ENCODE peak calls at places on chromosomes 11 and 22, in four cellular contexts. J is H7; B is naive thymus-derived CD4-positive, alpha-beta T cell; R is kidney glomerular epithelial cell. V is an unnamed sample.

GRCh38 chr11:3164138-3164539 is 971 bp downstream of the OSBPL5 start:
- DNase-seq in R (no peak), B (no peak), J (peak), V (no peak)

GRCh38 chr11:2737226-2737590 is 37.4 kb upstream of the KCNQ1OT1 start:
- DNase-seq in R (no peak), B (no peak), J (peak), V (no peak)

GRCh38 chr22:45318168-45318557 is 8.4 kb downstream of the FAM118A start:
- DNase-seq in B (peak), J (peak), R (peak), V (no peak)

GRCh38 chr22:19720999-19721485 is 2.3 kb upstream of the GP1BB start:
- DNase-seq in B (no peak), R (no peak), J (no peak), V (no peak)

GRCh38 chr11:120203626-120204025 is 7.2 kb upstream of the OAF start:
- DNase-seq in J (no peak), R (no peak), B (no peak), V (no peak)

GRCh38 chr11:109480251-109480650 is 58.3 kb downstream of the C11orf87 start:
- DNase-seq in B (no peak), R (no peak), J (no peak), V (peak)

GRCh38 chr11:134275534-134276395 is at the start of gene GLB1L3:
- DNase-seq in R (peak), J (peak), B (peak), V (peak)

GRCh38 chr11:71222318-71223080 is 29.9 kb downstream of the SHANK2 start:
- DNase-seq in J (no peak), R (no peak), B (no peak), V (no peak)

GRCh38 chr11:119993732-119994131 is 144.2 kb downstream of the TRIM29 start:
- DNase-seq in B (no peak), J (no peak), R (no peak), V (no peak)

GRCh38 chr11:95349345-95349942 is 118.4 kb upstream of the SESN3 start:
- DNase-seq in R (no peak), J (no peak), B (no peak), V (no peak)

GRCh38 chr11:18384157-18384641 is 10.2 kb upstream of the LDHA start:
- DNase-seq in B (peak), R (peak), J (no peak), V (peak)

GRCh38 chr11:134838708-134839107 is 426.7 kb upstream of the B3GAT1 start:
- DNase-seq in J (no peak), R (no peak), B (no peak), V (no peak)

GRCh38 chr11:62928011-62928410 is 6.8 kb upstream of the CHRM1 start:
- DNase-seq in J (peak), R (no peak), B (no peak), V (peak)

GRCh38 chr22:47290706-47291430 is 528.4 kb downstream of the TBC1D22A start:
- DNase-seq in R (no peak), B (no peak), J (peak), V (peak)

GRCh38 chr22:37186228-37186996 is 1.6 kb downstream of the C1QTNF6 start:
- DNase-seq in R (peak), B (peak), J (peak), V (no peak)

GRCh38 chr22:45072322-45072903 is 62.6 kb upstream of the PHF21B start:
- DNase-seq in B (no peak), J (peak), R (peak), V (peak)

GRCh38 chr11:11865449-11865848 is 23.7 kb downstream of the USP47 start:
- DNase-seq in J (no peak), R (no peak), B (no peak), V (no peak)

GRCh38 chr22:49815641-49816071 is 12.0 kb downstream of the BRD1 start:
- DNase-seq in B (no peak), J (peak), R (peak), V (no peak)

GRCh38 chr11:44711113-44711512 is 15.6 kb upstream of the TSPAN18 start:
- DNase-seq in J (peak), B (no peak), R (no peak), V (peak)

GRCh38 chr11:57303280-57303989 is 21.3 kb downstream of the TNKS1BP1 start:
- DNase-seq in B (no peak), J (peak), R (no peak), V (no peak)

GRCh38 chr11:92296138-92296515 is 71.5 kb downstream of the FAT3 start:
- DNase-seq in B (no peak), R (no peak), J (no peak), V (no peak)